ENCODE peak calls at places on chromosomes 13 and 19, in four cellular contexts. O is psoas muscle; Y is neural progenitor cell; F is activated T-cell treated with anti-CD3 and anti-CD28 coated beads, Interleukin-2, amount 50 U/mL, for 24 hours. V is an unnamed sample.

GRCh38 chr19:13557756-13558398 is 51.6 kb upstream of the CACNA1A start:
- DNase-seq in F (no peak), Y (peak), O (no peak), V (no peak)

GRCh38 chr19:36605101-36605838 is at the start of gene ZNF382:
- DNase-seq in O (peak), F (peak), Y (peak), V (peak)

GRCh38 chr19:40907968-40908735 is 26.1 kb upstream of the CYP2A7 start:
- DNase-seq in Y (peak), O (no peak), F (peak), V (peak)

GRCh38 chr13:50713849-50714248 is 129.6 kb downstream of the DLEU7 start:
- DNase-seq in F (no peak), O (no peak), Y (no peak), V (no peak)

GRCh38 chr13:98697833-98698232 is 54.6 kb downstream of the SLC15A1 start:
- DNase-seq in Y (no peak), O (no peak), F (no peak), V (no peak)

GRCh38 chr13:111629933-111630332 is 309.5 kb downstream of the TEX29 start:
- DNase-seq in O (no peak), Y (peak), F (no peak), V (no peak)

GRCh38 chr19:18789883-18790565 is 1.1 kb downstream of the COMP start:
- DNase-seq in O (peak), Y (peak), F (peak), V (no peak)

GRCh38 chr13:74889321-74889720 is 592.6 kb downstream of the TBC1D4 start:
- DNase-seq in F (no peak), O (no peak), Y (no peak), V (no peak)

GRCh38 chr13:51995677-51996551 is 15.3 kb downstream of the ATP7B start:
- DNase-seq in Y (peak), F (no peak), O (no peak), V (peak)

GRCh38 chr13:81275666-81276258 is 934.8 kb upstream of the SPRY2 start:
- DNase-seq in O (no peak), F (no peak), Y (no peak), V (no peak)

GRCh38 chr13:114035186-114035582 is 61.3 kb upstream of the C13orf46 start:
- DNase-seq in Y (no peak), O (no peak), F (no peak), V (no peak)

GRCh38 chr13:41562083-41562482 is 104.7 kb downstream of the RGCC start:
- DNase-seq in O (peak), F (no peak), Y (no peak), V (peak)

GRCh38 chr19:5048091-5048726 is 79.3 kb downstream of the KDM4B start:
- DNase-seq in O (peak), Y (peak), F (peak), V (peak)

GRCh38 chr13:30307194-30307965 is at the start of gene KATNAL1:
- DNase-seq in F (no peak), Y (peak), O (peak), V (peak)

GRCh38 chr13:102651392-102651791 is 43.5 kb downstream of the METTL21C start:
- DNase-seq in O (no peak), F (no peak), Y (no peak), V (no peak)

GRCh38 chr19:3719868-3720532 is 11.8 kb downstream of the TJP3 start:
- DNase-seq in F (no peak), Y (no peak), O (no peak), V (no peak)

GRCh38 chr19:1324792-1325567 is 39.3 kb downstream of the EFNA2 start:
- DNase-seq in F (peak), Y (no peak), O (peak), V (peak)

GRCh38 chr13:111326621-111326965 is 6.2 kb downstream of the TEX29 start:
- DNase-seq in F (no peak), Y (no peak), O (no peak), V (no peak)

GRCh38 chr13:54383604-54384003 is 1355.0 kb downstream of the OLFM4 start:
- DNase-seq in F (no peak), O (no peak), Y (peak), V (no peak)

GRCh38 chr19:42423462-42424344 is 3.5 kb downstream of the LIPE start:
- DNase-seq in F (peak), Y (peak), O (peak), V (peak)

GRCh38 chr19:2236285-2237050 is at the start of the genes PLEKHJ1 and SF3A2:
- DNase-seq in Y (peak), O (peak), F (peak), V (peak)

GRCh38 chr19:14135985-14136508 is 342 bp downstream of the ASF1B start:
- DNase-seq in O (no peak), F (no peak), Y (no peak), V (no peak)